ENCODE peak calls at places on chromosomes 3 and 15, in five cellular contexts. One of them, this sample, is unnamed.

GRCh38 chr15:27127834-27128570 is 157.0 kb downstream of the GABRG3 start:
- DNase-seq in HepG2: no peak
- DNase-seq in PC-3: peak
- DNase-seq in GM23248: no peak
- DNase-seq in fibroblast of lung: no peak
- DNase-seq in this sample: no peak

GRCh38 chr3:71217640-71218222 is 365.8 kb downstream of the FOXP1 start:
- DNase-seq in fibroblast of lung: no peak
- DNase-seq in PC-3: no peak
- DNase-seq in GM23248: no peak
- DNase-seq in HepG2: no peak
- DNase-seq in this sample: peak

GRCh38 chr15:89196994-89197393 is 24.4 kb downstream of the RLBP1 start:
- DNase-seq in fibroblast of lung: no peak
- DNase-seq in HepG2: peak
- DNase-seq in GM23248: no peak
- DNase-seq in PC-3: peak
- DNase-seq in this sample: no peak

GRCh38 chr3:138432576-138433240 is 1.7 kb upstream of the ESYT3 start:
- DNase-seq in GM23248: no peak
- DNase-seq in HepG2: no peak
- DNase-seq in PC-3: no peak
- DNase-seq in fibroblast of lung: no peak
- DNase-seq in this sample: no peak

GRCh38 chr15:74725845-74726773 is 781 bp upstream of the CYP1A1 start:
- DNase-seq in HepG2: peak
- DNase-seq in GM23248: peak
- DNase-seq in fibroblast of lung: no peak
- DNase-seq in PC-3: peak
- DNase-seq in this sample: peak

GRCh38 chr3:61936344-61936937 is 375.1 kb downstream of the PTPRG start:
- DNase-seq in HepG2: peak
- DNase-seq in fibroblast of lung: peak
- DNase-seq in GM23248: peak
- DNase-seq in PC-3: no peak
- DNase-seq in this sample: peak

GRCh38 chr15:48367483-48367882 is 36.3 kb downstream of the DUT start:
- DNase-seq in PC-3: no peak
- DNase-seq in fibroblast of lung: no peak
- DNase-seq in GM23248: peak
- DNase-seq in HepG2: no peak
- DNase-seq in this sample: no peak

GRCh38 chr15:56261854-56262509 is 18.3 kb upstream of the RFX7 start:
- DNase-seq in HepG2: no peak
- DNase-seq in GM23248: peak
- DNase-seq in fibroblast of lung: no peak
- DNase-seq in PC-3: no peak
- DNase-seq in this sample: no peak

GRCh38 chr3:194984026-194984425 is 286.9 kb downstream of the XXYLT1 start:
- DNase-seq in PC-3: no peak
- DNase-seq in GM23248: no peak
- DNase-seq in HepG2: no peak
- DNase-seq in fibroblast of lung: no peak
- DNase-seq in this sample: no peak

GRCh38 chr3:192133271-192133670 is 594.1 kb downstream of the FGF12 start:
- DNase-seq in fibroblast of lung: no peak
- DNase-seq in GM23248: peak
- DNase-seq in PC-3: no peak
- DNase-seq in HepG2: no peak
- DNase-seq in this sample: no peak

GRCh38 chr3:114597012-114597411 is 303.2 kb downstream of the TIGIT start:
- DNase-seq in PC-3: peak
- DNase-seq in HepG2: no peak
- DNase-seq in GM23248: peak
- DNase-seq in fibroblast of lung: peak
- DNase-seq in this sample: no peak

GRCh38 chr15:71776304-71776703 is 34.0 kb upstream of the NR2E3 start:
- DNase-seq in HepG2: no peak
- DNase-seq in PC-3: no peak
- DNase-seq in fibroblast of lung: peak
- DNase-seq in GM23248: no peak
- DNase-seq in this sample: no peak

GRCh38 chr3:188323067-188323842 is 169.3 kb downstream of the LPP start:
- DNase-seq in GM23248: no peak
- DNase-seq in PC-3: no peak
- DNase-seq in HepG2: no peak
- DNase-seq in fibroblast of lung: no peak
- DNase-seq in this sample: no peak

GRCh38 chr3:182699550-182700170 is 93.6 kb upstream of the ATP11B start:
- DNase-seq in fibroblast of lung: no peak
- DNase-seq in GM23248: no peak
- DNase-seq in PC-3: no peak
- DNase-seq in HepG2: no peak
- DNase-seq in this sample: no peak

GRCh38 chr3:135911106-135911505 is 54.4 kb upstream of the PPP2R3A start:
- DNase-seq in GM23248: no peak
- DNase-seq in HepG2: no peak
- DNase-seq in PC-3: no peak
- DNase-seq in fibroblast of lung: peak
- DNase-seq in this sample: no peak
- TF ChIP-seq EZH2 in GM23248: no peak
- TF ChIP-seq EZH2 in HepG2: no peak
- TF ChIP-seq EZH2 in PC-3: no peak
- TF ChIP-seq EZH2 in fibroblast of lung: no peak
- TF ChIP-seq EZH2 in this sample: no peak

GRCh38 chr3:169665264-169666078 is 2.0 kb upstream of the MECOM start:
- DNase-seq in HepG2: no peak
- DNase-seq in GM23248: no peak
- DNase-seq in PC-3: no peak
- DNase-seq in fibroblast of lung: no peak
- DNase-seq in this sample: peak
- TF ChIP-seq EZH2 in HepG2: no peak
- TF ChIP-seq EZH2 in GM23248: no peak
- TF ChIP-seq EZH2 in PC-3: no peak
- TF ChIP-seq EZH2 in fibroblast of lung: no peak
- TF ChIP-seq EZH2 in this sample: no peak

GRCh38 chr3:185153170-185153733 is 392 bp upstream of the C3orf70 start:
- DNase-seq in fibroblast of lung: no peak
- DNase-seq in GM23248: no peak
- DNase-seq in HepG2: no peak
- DNase-seq in PC-3: no peak
- DNase-seq in this sample: peak
- TF ChIP-seq EZH2 in fibroblast of lung: no peak
- TF ChIP-seq EZH2 in GM23248: no peak
- TF ChIP-seq EZH2 in HepG2: no peak
- TF ChIP-seq EZH2 in PC-3: peak
- TF ChIP-seq EZH2 in this sample: no peak

DNA sequence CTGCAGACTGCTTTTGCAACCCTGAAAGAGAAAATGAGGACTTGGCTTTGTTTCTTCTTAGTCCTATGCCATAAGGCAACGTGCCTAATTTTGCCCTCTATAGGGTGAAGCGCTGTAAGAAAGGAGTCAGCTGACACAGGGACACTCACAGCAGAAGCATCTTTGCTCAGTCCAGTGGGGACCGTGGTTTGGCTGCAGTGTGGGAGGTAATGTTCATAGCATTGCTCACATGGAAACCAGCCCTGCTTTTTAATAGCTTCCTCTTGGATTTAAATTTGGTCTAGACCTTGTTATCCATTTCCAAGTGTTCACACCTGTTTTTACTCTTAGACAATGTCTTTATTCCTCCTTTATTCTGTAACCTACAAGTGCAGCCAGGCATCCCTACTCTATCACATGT is 1032.1 kb downstream of the NTRK3 start:
- DNase-seq in PC-3: peak
- DNase-seq in HepG2: no peak
- DNase-seq in fibroblast of lung: no peak
- DNase-seq in GM23248: peak
- DNase-seq in this sample: no peak
- TF ChIP-seq EZH2 in PC-3: no peak
- TF ChIP-seq EZH2 in HepG2: no peak
- TF ChIP-seq EZH2 in fibroblast of lung: no peak
- TF ChIP-seq EZH2 in GM23248: no peak
- TF ChIP-seq EZH2 in this sample: no peak

This sample was measured in neural progenitor cell.